ENCODE peak calls at places on chromosomes 2 and 18, in ten cellular contexts. K is mesothelial cell of epicardium; T is kidney epithelial cell; Q is sciatic nerve; J is RCC 7860; X is stimulated activated CD8-positive, alpha-beta memory T cell treated with anti-CD3 and anti-CD28 coated beads, Interleukin-15, amount 100 ng/mL, for 4 hours; B is activated T-helper 1 cell treated with anti-CD3 and anti-CD28 coated beads, Interleukin-2, amount 50 U/mL, for 16 hours; Y is T-helper 9 cell; C is thoracic aorta; O is LoVo. M is an unnamed sample.

GRCh38 chr2:113198790-113199612 is 25.2 kb downstream of the PSD4 start:
- DNase-seq in K (peak), T (no peak), Q (peak), J (peak), X (peak), B (peak), Y (peak), C (no peak), O (peak), M (peak)

GRCh38 chr2:150153646-150154307 is 333.7 kb downstream of the RND3 start:
- DNase-seq in K (no peak), T (no peak), Q (no peak), J (no peak), X (no peak), B (no peak), Y (no peak), C (no peak), O (peak), M (no peak)

GRCh38 chr2:217890445-217890844 is 112.3 kb downstream of the TNS1 start:
- DNase-seq in K (no peak), T (no peak), Q (no peak), J (peak), X (no peak), B (no peak), Y (no peak), C (no peak), O (no peak), M (peak)

GRCh38 chr2:45984896-45985488 is 312.2 kb upstream of the EPAS1 start:
- DNase-seq in K (no peak), T (no peak), Q (no peak), J (no peak), X (no peak), B (no peak), Y (no peak), C (no peak), O (no peak), M (no peak)

GRCh38 chr18:70422061-70422965 is 133.5 kb downstream of the SOCS6 start:
- DNase-seq in K (no peak), T (peak), Q (peak), J (peak), X (no peak), B (no peak), Y (no peak), C (peak), O (peak), M (peak)

GRCh38 chr2:11496311-11496710 is 30.4 kb upstream of the E2F6 start:
- DNase-seq in K (no peak), T (no peak), Q (no peak), J (no peak), X (no peak), B (no peak), Y (no peak), C (no peak), O (no peak), M (no peak)

GRCh38 chr2:128396500-128396891 is 77.8 kb upstream of the HS6ST1 start:
- DNase-seq in K (no peak), T (no peak), Q (peak), J (no peak), X (no peak), B (no peak), Y (no peak), C (no peak), O (no peak), M (no peak)

GRCh38 chr18:63452273-63452672 is 24.5 kb upstream of the SERPINB5 start:
- DNase-seq in K (no peak), T (no peak), Q (no peak), J (no peak), X (no peak), B (no peak), Y (no peak), C (no peak), O (peak), M (no peak)

GRCh38 chr2:629961-630360 is 47.2 kb downstream of the TMEM18 start:
- DNase-seq in K (no peak), T (no peak), Q (no peak), J (no peak), X (no peak), B (no peak), Y (no peak), C (no peak), O (no peak), M (no peak)

GRCh38 chr2:71423817-71424420 is 29.4 kb upstream of the DYSF start:
- DNase-seq in K (no peak), T (no peak), Q (no peak), J (no peak), X (no peak), B (no peak), Y (no peak), C (no peak), O (no peak), M (peak)

GRCh38 chr2:109196081-109196875 is 67.3 kb downstream of the SH3RF3 start:
- DNase-seq in K (no peak), T (no peak), Q (no peak), J (no peak), X (no peak), B (no peak), Y (no peak), C (no peak), O (no peak), M (no peak)

GRCh38 chr2:191620144-191620543 is 57.8 kb upstream of the NABP1 start:
- DNase-seq in K (no peak), T (no peak), Q (no peak), J (peak), X (no peak), B (no peak), Y (no peak), C (no peak), O (no peak), M (no peak)

GRCh38 chr2:26394694-26395093 is 7.0 kb upstream of the DRC1 start:
- DNase-seq in K (no peak), T (no peak), Q (no peak), J (no peak), X (no peak), B (no peak), Y (no peak), C (no peak), O (no peak), M (no peak)

GRCh38 chr2:138787053-138787666 is 7.0 kb upstream of the NXPH2 start:
- DNase-seq in K (no peak), T (no peak), Q (no peak), J (peak), X (no peak), B (no peak), Y (no peak), C (no peak), O (peak), M (peak)

GRCh38 chr2:46985512-46985911 is 69.9 kb upstream of the MCFD2 start:
- DNase-seq in K (no peak), T (no peak), Q (no peak), J (peak), X (no peak), B (no peak), Y (no peak), C (no peak), O (peak), M (no peak)

GRCh38 chr18:34562252-34562870 is 147.7 kb upstream of the DTNA start:
- DNase-seq in K (no peak), T (no peak), Q (no peak), J (no peak), X (no peak), B (no peak), Y (no peak), C (no peak), O (no peak), M (no peak)

GRCh38 chr2:72146357-72147302 is 1.0 kb downstream of the CYP26B1 start:
- DNase-seq in K (no peak), T (no peak), Q (peak), J (no peak), X (no peak), B (no peak), Y (no peak), C (no peak), O (no peak), M (peak)

GRCh38 chr18:32624182-32624723 is 148.6 kb downstream of the KLHL14 start:
- DNase-seq in K (no peak), T (no peak), Q (no peak), J (no peak), X (no peak), B (no peak), Y (no peak), C (no peak), O (no peak), M (no peak)

GRCh38 chr2:43420310-43420903 is 175.4 kb downstream of the THADA start:
- DNase-seq in K (no peak), T (no peak), Q (no peak), J (no peak), X (no peak), B (no peak), Y (no peak), C (no peak), O (no peak), M (no peak)

GRCh38 chr2:209619782-209620181 is 151.8 kb upstream of the UNC80 start:
- DNase-seq in K (no peak), T (no peak), Q (no peak), J (no peak), X (no peak), B (no peak), Y (no peak), C (no peak), O (no peak), M (peak)

GRCh38 chr2:240239325-240239724 is 98.9 kb upstream of the OTOS start:
- DNase-seq in K (no peak), T (no peak), Q (no peak), J (no peak), X (no peak), B (no peak), Y (no peak), C (no peak), O (no peak), M (no peak)

GRCh38 chr2:66095820-66096219 is 339.1 kb upstream of the MEIS1 start:
- DNase-seq in K (no peak), T (no peak), Q (no peak), J (no peak), X (no peak), B (no peak), Y (no peak), C (no peak), O (no peak), M (no peak)

GRCh38 chr2:85018049-85018447 is 47.1 kb downstream of the KCMF1 start:
- DNase-seq in K (no peak), T (no peak), Q (no peak), J (no peak), X (no peak), B (no peak), Y (no peak), C (no peak), O (no peak), M (no peak)

GRCh38 chr18:70981400-70982140 is 692.7 kb downstream of the SOCS6 start:
- DNase-seq in K (no peak), T (no peak), Q (no peak), J (no peak), X (no peak), B (no peak), Y (no peak), C (no peak), O (no peak), M (no peak)

GRCh38 chr2:204177977-204178522 is 241.5 kb downstream of the ICOS start:
- DNase-seq in K (no peak), T (no peak), Q (peak), J (no peak), X (peak), B (peak), Y (peak), C (no peak), O (peak), M (no peak)

GRCh38 chr2:204315236-204315662 is 230.0 kb upstream of the PARD3B start:
- DNase-seq in K (no peak), T (peak), Q (no peak), J (peak), X (no peak), B (no peak), Y (no peak), C (no peak), O (no peak), M (peak)

GRCh38 chr2:159933727-159934049 is 128.7 kb downstream of the PLA2R1 start:
- DNase-seq in K (no peak), T (no peak), Q (no peak), J (no peak), X (no peak), B (no peak), Y (no peak), C (no peak), O (no peak), M (peak)

GRCh38 chr2:120675460-120676130 is 60.1 kb upstream of the GLI2 start:
- DNase-seq in K (peak), T (no peak), Q (no peak), J (peak), X (no peak), B (no peak), Y (peak), C (no peak), O (peak), M (peak)

GRCh38 chr2:28488858-28489575 is 6.8 kb upstream of the PLB1 start:
- DNase-seq in K (no peak), T (no peak), Q (no peak), J (no peak), X (no peak), B (no peak), Y (no peak), C (no peak), O (no peak), M (no peak)

GRCh38 chr18:71249791-71250190 is 960.9 kb downstream of the SOCS6 start:
- DNase-seq in K (no peak), T (no peak), Q (no peak), J (no peak), X (no peak), B (no peak), Y (no peak), C (no peak), O (no peak), M (no peak)

GRCh38 chr2:178291703-178292102 is 97.4 kb downstream of the OSBPL6 start:
- DNase-seq in K (no peak), T (no peak), Q (no peak), J (no peak), X (no peak), B (no peak), Y (no peak), C (no peak), O (no peak), M (no peak)

GRCh38 chr2:6828299-6828584 is 37.5 kb downstream of the CMPK2 start:
- DNase-seq in K (no peak), T (no peak), Q (no peak), J (no peak), X (no peak), B (no peak), Y (no peak), C (no peak), O (no peak), M (peak)

GRCh38 chr2:26144031-26144430 is 28.9 kb upstream of the GAREM2 start:
- DNase-seq in K (no peak), T (no peak), Q (no peak), J (no peak), X (no peak), B (no peak), Y (no peak), C (no peak), O (peak), M (no peak)

GRCh38 chr2:72515696-72516095 is 310.1 kb downstream of the EXOC6B start:
- DNase-seq in K (no peak), T (no peak), Q (no peak), J (no peak), X (no peak), B (no peak), Y (no peak), C (no peak), O (no peak), M (peak)

GRCh38 chr2:168090366-168091019 is 156.9 kb downstream of the STK39 start:
- DNase-seq in K (no peak), T (no peak), Q (no peak), J (no peak), X (no peak), B (no peak), Y (no peak), C (no peak), O (no peak), M (no peak)

GRCh38 chr2:162926907-162927306 is 88.3 kb upstream of the KCNH7 start:
- DNase-seq in K (no peak), T (peak), Q (no peak), J (peak), X (no peak), B (no peak), Y (no peak), C (no peak), O (no peak), M (no peak)

GRCh38 chr2:102473020-102473419 is at the start of gene SLC9A4:
- DNase-seq in K (peak), T (no peak), Q (peak), J (peak), X (no peak), B (peak), Y (peak), C (no peak), O (peak), M (peak)

GRCh38 chr2:148882051-148882450 is 7.0 kb downstream of the KIF5C start:
- DNase-seq in K (no peak), T (no peak), Q (no peak), J (no peak), X (no peak), B (no peak), Y (no peak), C (no peak), O (no peak), M (no peak)